ENCODE peak calls at places on chromosomes 13 and 19, in nine cellular contexts. One of them, this sample, is unnamed.

GRCh38 chr13:53873558-53873957 is 844.9 kb downstream of the OLFM4 start:
- DNase-seq in kidney glomerular epithelial cell: no peak
- DNase-seq in effector memory CD4-positive, alpha-beta T cell: no peak
- DNase-seq in GOT3: no peak
- DNase-seq in Panc1: no peak
- DNase-seq in EH: no peak
- DNase-seq in stimulated activated CD4-positive, alpha-beta T cell treated with anti-CD3 and anti-CD28 coated beads, TNF-alpha, amount 100 ng/mL, for 48 hours: no peak
- DNase-seq in HCT116: no peak
- DNase-seq in cerebellar cortex: peak; percentile 11
- DNase-seq in this sample: no peak

GRCh38 chr13:94154362-94154761 is 325.1 kb downstream of the DCT start:
- DNase-seq in kidney glomerular epithelial cell: no peak
- DNase-seq in effector memory CD4-positive, alpha-beta T cell: no peak
- DNase-seq in GOT3: no peak
- DNase-seq in Panc1: no peak
- DNase-seq in EH: peak; percentile 40
- DNase-seq in stimulated activated CD4-positive, alpha-beta T cell treated with anti-CD3 and anti-CD28 coated beads, TNF-alpha, amount 100 ng/mL, for 48 hours: no peak
- DNase-seq in HCT116: no peak
- DNase-seq in cerebellar cortex: no peak
- DNase-seq in this sample: peak; percentile 69

GRCh38 chr13:65864039-65864438 is 1366.1 kb downstream of the PCDH9 start:
- DNase-seq in kidney glomerular epithelial cell: no peak
- DNase-seq in effector memory CD4-positive, alpha-beta T cell: no peak
- DNase-seq in GOT3: no peak
- DNase-seq in Panc1: no peak
- DNase-seq in EH: no peak
- DNase-seq in stimulated activated CD4-positive, alpha-beta T cell treated with anti-CD3 and anti-CD28 coated beads, TNF-alpha, amount 100 ng/mL, for 48 hours: no peak
- DNase-seq in HCT116: no peak
- DNase-seq in cerebellar cortex: no peak
- DNase-seq in this sample: no peak

GRCh38 chr19:5624154-5624663 is 1.3 kb downstream of the SAFB start:
- DNase-seq in kidney glomerular epithelial cell: peak; percentile 15
- DNase-seq in effector memory CD4-positive, alpha-beta T cell: no peak
- DNase-seq in GOT3: no peak
- DNase-seq in Panc1: no peak
- DNase-seq in EH: peak; percentile 58
- DNase-seq in stimulated activated CD4-positive, alpha-beta T cell treated with anti-CD3 and anti-CD28 coated beads, TNF-alpha, amount 100 ng/mL, for 48 hours: no peak
- DNase-seq in HCT116: no peak
- DNase-seq in cerebellar cortex: peak; percentile 31
- DNase-seq in this sample: peak; percentile 60

GRCh38 chr19:18292810-18293641 is 11.6 kb upstream of the JUND start:
- DNase-seq in kidney glomerular epithelial cell: no peak
- DNase-seq in effector memory CD4-positive, alpha-beta T cell: no peak
- DNase-seq in GOT3: no peak
- DNase-seq in Panc1: no peak
- DNase-seq in EH: peak; percentile 82
- DNase-seq in stimulated activated CD4-positive, alpha-beta T cell treated with anti-CD3 and anti-CD28 coated beads, TNF-alpha, amount 100 ng/mL, for 48 hours: no peak
- DNase-seq in HCT116: peak; percentile 73
- DNase-seq in cerebellar cortex: peak; percentile 86
- DNase-seq in this sample: peak; percentile 82

GRCh38 chr19:51948979-51949378 is 21.7 kb downstream of the ZNF613 start:
- DNase-seq in kidney glomerular epithelial cell: no peak
- DNase-seq in effector memory CD4-positive, alpha-beta T cell: no peak
- DNase-seq in GOT3: no peak
- DNase-seq in Panc1: no peak
- DNase-seq in EH: no peak
- DNase-seq in stimulated activated CD4-positive, alpha-beta T cell treated with anti-CD3 and anti-CD28 coated beads, TNF-alpha, amount 100 ng/mL, for 48 hours: no peak
- DNase-seq in HCT116: no peak
- DNase-seq in cerebellar cortex: peak; percentile 43
- DNase-seq in this sample: peak; percentile 32

GRCh38 chr19:9910625-9911024 is 25.7 kb downstream of the OLFM2 start:
- DNase-seq in kidney glomerular epithelial cell: no peak
- DNase-seq in effector memory CD4-positive, alpha-beta T cell: no peak
- DNase-seq in GOT3: no peak
- DNase-seq in Panc1: no peak
- DNase-seq in EH: no peak
- DNase-seq in stimulated activated CD4-positive, alpha-beta T cell treated with anti-CD3 and anti-CD28 coated beads, TNF-alpha, amount 100 ng/mL, for 48 hours: no peak
- DNase-seq in HCT116: no peak
- DNase-seq in cerebellar cortex: no peak
- DNase-seq in this sample: no peak

GRCh38 chr19:29636553-29637325 is 28.5 kb upstream of the PLEKHF1 start:
- DNase-seq in kidney glomerular epithelial cell: no peak
- DNase-seq in effector memory CD4-positive, alpha-beta T cell: no peak
- DNase-seq in GOT3: no peak
- DNase-seq in Panc1: no peak
- DNase-seq in EH: peak; percentile 30
- DNase-seq in stimulated activated CD4-positive, alpha-beta T cell treated with anti-CD3 and anti-CD28 coated beads, TNF-alpha, amount 100 ng/mL, for 48 hours: no peak
- DNase-seq in HCT116: no peak
- DNase-seq in cerebellar cortex: no peak
- DNase-seq in this sample: no peak

GRCh38 chr19:12939292-12939606 is 840 bp downstream of the CALR start:
- DNase-seq in kidney glomerular epithelial cell: no peak
- DNase-seq in effector memory CD4-positive, alpha-beta T cell: no peak
- DNase-seq in GOT3: no peak
- DNase-seq in Panc1: no peak
- DNase-seq in EH: peak; percentile 50
- DNase-seq in stimulated activated CD4-positive, alpha-beta T cell treated with anti-CD3 and anti-CD28 coated beads, TNF-alpha, amount 100 ng/mL, for 48 hours: no peak
- DNase-seq in HCT116: no peak
- DNase-seq in cerebellar cortex: no peak
- DNase-seq in this sample: peak; percentile 83

GRCh38 chr13:26425439-26426358 is 131.8 kb upstream of the WASF3 start:
- DNase-seq in kidney glomerular epithelial cell: peak; percentile 59
- DNase-seq in effector memory CD4-positive, alpha-beta T cell: no peak
- DNase-seq in GOT3: no peak
- DNase-seq in Panc1: no peak
- DNase-seq in EH: peak; percentile 32
- DNase-seq in stimulated activated CD4-positive, alpha-beta T cell treated with anti-CD3 and anti-CD28 coated beads, TNF-alpha, amount 100 ng/mL, for 48 hours: no peak
- DNase-seq in HCT116: no peak
- DNase-seq in cerebellar cortex: peak; percentile 74
- DNase-seq in this sample: peak; percentile 62

GRCh38 chr19:48283908-48284307 is 14.0 kb downstream of the ZNF114 start:
- DNase-seq in kidney glomerular epithelial cell: no peak
- DNase-seq in effector memory CD4-positive, alpha-beta T cell: no peak
- DNase-seq in GOT3: no peak
- DNase-seq in Panc1: no peak
- DNase-seq in EH: peak; percentile 97
- DNase-seq in stimulated activated CD4-positive, alpha-beta T cell treated with anti-CD3 and anti-CD28 coated beads, TNF-alpha, amount 100 ng/mL, for 48 hours: no peak
- DNase-seq in HCT116: no peak
- DNase-seq in cerebellar cortex: no peak
- DNase-seq in this sample: peak; percentile 94

GRCh38 chr13:35957174-35957867 is 173.9 kb downstream of the DCLK1 start:
- DNase-seq in kidney glomerular epithelial cell: no peak
- DNase-seq in effector memory CD4-positive, alpha-beta T cell: no peak
- DNase-seq in GOT3: no peak
- DNase-seq in Panc1: no peak
- DNase-seq in EH: peak; percentile 44
- DNase-seq in stimulated activated CD4-positive, alpha-beta T cell treated with anti-CD3 and anti-CD28 coated beads, TNF-alpha, amount 100 ng/mL, for 48 hours: no peak
- DNase-seq in HCT116: no peak
- DNase-seq in cerebellar cortex: no peak
- DNase-seq in this sample: no peak

GRCh38 chr13:32277838-32278237 is 37.3 kb downstream of the ZAR1L start:
- DNase-seq in kidney glomerular epithelial cell: no peak
- DNase-seq in effector memory CD4-positive, alpha-beta T cell: no peak
- DNase-seq in GOT3: no peak
- DNase-seq in Panc1: no peak
- DNase-seq in EH: no peak
- DNase-seq in stimulated activated CD4-positive, alpha-beta T cell treated with anti-CD3 and anti-CD28 coated beads, TNF-alpha, amount 100 ng/mL, for 48 hours: no peak
- DNase-seq in HCT116: no peak
- DNase-seq in cerebellar cortex: no peak
- DNase-seq in this sample: no peak

GRCh38 chr13:68748038-68748437 is 1359.6 kb upstream of the ATXN8OS start:
- DNase-seq in kidney glomerular epithelial cell: peak; percentile 38
- DNase-seq in effector memory CD4-positive, alpha-beta T cell: no peak
- DNase-seq in GOT3: no peak
- DNase-seq in Panc1: no peak
- DNase-seq in EH: no peak
- DNase-seq in stimulated activated CD4-positive, alpha-beta T cell treated with anti-CD3 and anti-CD28 coated beads, TNF-alpha, amount 100 ng/mL, for 48 hours: no peak
- DNase-seq in HCT116: peak; percentile 18
- DNase-seq in cerebellar cortex: no peak
- DNase-seq in this sample: no peak

GRCh38 chr19:3785464-3785937 is 680 bp downstream of the MATK start:
- DNase-seq in kidney glomerular epithelial cell: no peak
- DNase-seq in effector memory CD4-positive, alpha-beta T cell: no peak
- DNase-seq in GOT3: no peak
- DNase-seq in Panc1: no peak
- DNase-seq in EH: no peak
- DNase-seq in stimulated activated CD4-positive, alpha-beta T cell treated with anti-CD3 and anti-CD28 coated beads, TNF-alpha, amount 100 ng/mL, for 48 hours: no peak
- DNase-seq in HCT116: no peak
- DNase-seq in cerebellar cortex: no peak
- DNase-seq in this sample: no peak

GRCh38 chr13:98173431-98173921 is 3.6 kb downstream of the RNF113B start:
- DNase-seq in kidney glomerular epithelial cell: peak; percentile 97
- DNase-seq in effector memory CD4-positive, alpha-beta T cell: no peak
- DNase-seq in GOT3: no peak
- DNase-seq in Panc1: no peak
- DNase-seq in EH: peak; percentile 99
- DNase-seq in stimulated activated CD4-positive, alpha-beta T cell treated with anti-CD3 and anti-CD28 coated beads, TNF-alpha, amount 100 ng/mL, for 48 hours: no peak
- DNase-seq in HCT116: peak; percentile 29
- DNase-seq in cerebellar cortex: no peak
- DNase-seq in this sample: peak; percentile 94

GRCh38 chr19:17743874-17744273 is 7.4 kb upstream of the FCHO1 start:
- DNase-seq in kidney glomerular epithelial cell: no peak
- DNase-seq in effector memory CD4-positive, alpha-beta T cell: no peak
- DNase-seq in GOT3: no peak
- DNase-seq in Panc1: no peak
- DNase-seq in EH: peak; percentile 67
- DNase-seq in stimulated activated CD4-positive, alpha-beta T cell treated with anti-CD3 and anti-CD28 coated beads, TNF-alpha, amount 100 ng/mL, for 48 hours: no peak
- DNase-seq in HCT116: no peak
- DNase-seq in cerebellar cortex: no peak
- DNase-seq in this sample: peak; percentile 37

GRCh38 chr19:3722443-3723109 is 14.4 kb downstream of the TJP3 start:
- DNase-seq in kidney glomerular epithelial cell: no peak
- DNase-seq in effector memory CD4-positive, alpha-beta T cell: no peak
- DNase-seq in GOT3: no peak
- DNase-seq in Panc1: no peak
- DNase-seq in EH: no peak
- DNase-seq in stimulated activated CD4-positive, alpha-beta T cell treated with anti-CD3 and anti-CD28 coated beads, TNF-alpha, amount 100 ng/mL, for 48 hours: no peak
- DNase-seq in HCT116: no peak
- DNase-seq in cerebellar cortex: no peak
- DNase-seq in this sample: no peak

GRCh38 chr19:3132971-3133792 is 2.7 kb upstream of the GNA15 start:
- DNase-seq in kidney glomerular epithelial cell: peak; percentile 12
- DNase-seq in effector memory CD4-positive, alpha-beta T cell: peak; percentile 75
- DNase-seq in GOT3: no peak
- DNase-seq in Panc1: no peak
- DNase-seq in EH: peak; percentile 78
- DNase-seq in stimulated activated CD4-positive, alpha-beta T cell treated with anti-CD3 and anti-CD28 coated beads, TNF-alpha, amount 100 ng/mL, for 48 hours: peak; percentile 68
- DNase-seq in HCT116: no peak
- DNase-seq in cerebellar cortex: peak; percentile 50
- DNase-seq in this sample: peak; percentile 85

This sample was measured in choroid plexus epithelial cell.